ENCODE peak calls at places on chromosome 2, in seven cellular contexts. P, G, V, R, H, M and U are unnamed samples.

GRCh38 chr2:98921062-98921461 is 15.0 kb downstream of the CRACDL start:
- DNase-seq in P (no peak), H (no peak), M (no peak), G (no peak), R (no peak), V (no peak), U (no peak)

GRCh38 chr2:128322651-128323491 is 4.2 kb upstream of the HS6ST1 start:
- DNase-seq in P (no peak), V (no peak), H (no peak), R (peak), G (peak), M (peak), U (no peak)

GRCh38 chr2:56130463-56131070 is 53.2 kb upstream of the CCDC85A start:
- DNase-seq in M (no peak), H (peak), G (peak), P (peak), R (peak), V (peak), U (peak)

GRCh38 chr2:237723613-237724012 is 75.0 kb upstream of the RBM44 start:
- DNase-seq in G (peak), P (no peak), V (no peak), M (peak), R (peak), H (peak), U (no peak)

GRCh38 chr2:39469807-39470206 is 32.7 kb upstream of the MAP4K3 start:
- DNase-seq in R (peak), M (no peak), V (no peak), H (no peak), G (no peak), P (peak), U (no peak)

GRCh38 chr2:96537734-96538486 is 1.4 kb downstream of the ARID5A start:
- DNase-seq in G (no peak), V (no peak), R (no peak), H (no peak), M (no peak), P (no peak), U (no peak)

GRCh38 chr2:226420646-226421045 is 379.0 kb downstream of the IRS1 start:
- DNase-seq in M (no peak), V (no peak), H (no peak), P (no peak), G (no peak), R (no peak), U (no peak)

GRCh38 chr2:9378433-9379371 is 44.6 kb downstream of the ITGB1BP1 start:
- DNase-seq in H (no peak), G (peak), M (no peak), R (peak), V (no peak), P (no peak), U (no peak)

GRCh38 chr2:168426861-168427260 is 29.2 kb upstream of the CERS6 start:
- DNase-seq in R (no peak), P (no peak), M (no peak), H (no peak), G (no peak), V (no peak), U (no peak)